ENCODE peak calls at places on chromosomes 16 and 17, in nine cellular contexts. K, A, G, P, J, T, D, Z and L are unnamed samples.

GRCh38 chr17:48522990-48523389 is 7.8 kb downstream of the HOXB1 start:
- DNase-seq in G (no peak), A (no peak), K (no peak), Z (peak), J (no peak), D (no peak), T (no peak), P (no peak), L (no peak)

GRCh38 chr17:30219833-30220232 is 15.7 kb downstream of the SLC6A4 start:
- DNase-seq in Z (no peak), K (no peak), D (no peak), T (no peak), A (no peak), G (no peak), P (no peak), J (no peak), L (no peak)

GRCh38 chr16:69513180-69513966 is 52.4 kb upstream of the NFAT5 start:
- DNase-seq in G (no peak), J (no peak), K (no peak), Z (no peak), T (no peak), D (no peak), A (no peak), P (no peak), L (no peak)

GRCh38 chr16:23030001-23030400 is 119.3 kb downstream of the USP31 start:
- DNase-seq in G (no peak), K (no peak), Z (no peak), J (no peak), P (no peak), T (no peak), A (no peak), D (no peak), L (no peak)

GRCh38 chr17:2412561-2413021 is 11.7 kb upstream of the MNT start:
- DNase-seq in A (no peak), J (no peak), P (peak), K (peak), T (peak), Z (peak), D (no peak), G (no peak), L (no peak)

GRCh38 chr17:67113481-67113880 is 69.1 kb downstream of the CACNG1 start:
- DNase-seq in P (no peak), J (no peak), D (no peak), T (no peak), A (no peak), K (no peak), Z (no peak), G (no peak), L (no peak)

GRCh38 chr16:27977966-27978365 is 85.5 kb downstream of the GSG1L start:
- DNase-seq in J (no peak), G (no peak), A (no peak), T (no peak), K (peak), P (peak), D (no peak), Z (no peak), L (no peak)

GRCh38 chr17:42315402-42316156 is 27.3 kb downstream of the STAT5A start:
- DNase-seq in P (no peak), G (no peak), K (no peak), J (no peak), D (no peak), Z (no peak), A (no peak), T (no peak), L (no peak)

GRCh38 chr16:15435216-15435864 is 952 bp downstream of the BMERB1 start:
- DNase-seq in T (no peak), G (no peak), Z (peak), J (no peak), A (no peak), D (no peak), P (no peak), K (peak), L (no peak)

GRCh38 chr17:15490634-15491261 is 23.3 kb upstream of the CDRT4 start:
- DNase-seq in G (no peak), Z (peak), J (no peak), D (peak), P (peak), T (no peak), A (no peak), K (peak), L (no peak)

GRCh38 chr16:7458144-7458543 is 125.5 kb downstream of the RBFOX1 start:
- DNase-seq in T (no peak), J (no peak), Z (no peak), D (no peak), A (no peak), G (no peak), P (no peak), K (no peak), L (no peak)

GRCh38 chr16:49352923-49353322 is 20.7 kb upstream of the C16orf78 start:
- DNase-seq in J (no peak), G (no peak), K (peak), Z (no peak), P (no peak), T (no peak), D (no peak), A (no peak), L (no peak)
- TF ChIP-seq CTCF in J (no peak), G (no peak), K (peak), Z (no peak), P (peak), T (peak), D (no peak), A (no peak), L (no peak)

GRCh38 chr17:65027305-65027704 is 29.2 kb downstream of the GNA13 start:
- DNase-seq in P (peak), D (no peak), Z (peak), G (no peak), J (peak), T (no peak), K (peak), A (no peak), L (no peak)
- TF ChIP-seq CTCF in P (peak), D (no peak), Z (peak), G (no peak), J (peak), T (peak), K (peak), A (peak), L (no peak)

GRCh38 chr17:58325976-58326468 is 2.6 kb downstream of the TSPOAP1 start:
- DNase-seq in D (no peak), P (no peak), J (no peak), T (no peak), Z (no peak), A (no peak), G (no peak), K (no peak), L (no peak)
- TF ChIP-seq CTCF in D (no peak), P (no peak), J (no peak), T (no peak), Z (no peak), A (no peak), G (no peak), K (no peak), L (no peak)

DNA sequence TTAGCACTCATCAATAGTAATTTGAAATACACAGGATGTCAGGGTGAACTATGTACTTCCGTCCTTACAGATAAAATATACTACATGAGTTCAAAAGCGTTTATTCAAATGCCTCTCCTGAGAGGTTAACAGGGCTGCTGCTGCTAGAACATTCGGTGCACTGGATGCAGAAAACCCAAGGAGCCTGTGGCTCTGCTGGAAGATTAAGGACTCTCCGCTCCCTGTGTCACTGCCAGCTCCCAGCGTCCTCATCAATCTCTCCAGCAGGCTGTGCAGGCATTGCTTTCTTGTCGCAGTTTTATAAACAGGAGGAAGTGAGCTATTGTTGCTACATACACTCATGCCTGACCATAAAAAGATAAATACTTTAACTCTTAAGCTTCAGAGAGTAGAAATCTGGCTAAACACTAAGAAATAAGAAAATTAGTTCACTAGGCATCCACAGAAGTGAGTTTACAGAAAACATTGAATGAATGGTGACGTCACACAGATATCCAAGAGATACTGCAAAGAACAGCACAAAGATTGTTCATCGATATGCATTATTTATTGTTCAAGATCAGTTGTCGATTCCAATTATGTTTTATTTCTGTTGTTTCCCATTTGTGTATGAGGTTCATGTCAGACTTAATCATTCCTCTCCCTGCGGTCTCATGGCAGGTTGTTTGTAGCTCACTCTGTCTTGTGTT is 128.0 kb upstream of the MON1B start:
- DNase-seq in G (no peak), Z (no peak), J (no peak), K (no peak), A (no peak), P (no peak), D (no peak), T (no peak), L (no peak)
- TF ChIP-seq CTCF in G (no peak), Z (no peak), J (no peak), K (no peak), A (no peak), P (no peak), D (no peak), T (no peak), L (no peak)

GRCh38 chr17:64180089-64180488 is 50.1 kb upstream of the ERN1 start:
- DNase-seq in D (no peak), P (peak), G (no peak), J (no peak), Z (peak), K (peak), A (no peak), T (no peak), L (no peak)
- TF ChIP-seq CTCF in D (no peak), P (peak), G (peak), J (no peak), Z (no peak), K (peak), A (no peak), T (peak), L (no peak)

DNA sequence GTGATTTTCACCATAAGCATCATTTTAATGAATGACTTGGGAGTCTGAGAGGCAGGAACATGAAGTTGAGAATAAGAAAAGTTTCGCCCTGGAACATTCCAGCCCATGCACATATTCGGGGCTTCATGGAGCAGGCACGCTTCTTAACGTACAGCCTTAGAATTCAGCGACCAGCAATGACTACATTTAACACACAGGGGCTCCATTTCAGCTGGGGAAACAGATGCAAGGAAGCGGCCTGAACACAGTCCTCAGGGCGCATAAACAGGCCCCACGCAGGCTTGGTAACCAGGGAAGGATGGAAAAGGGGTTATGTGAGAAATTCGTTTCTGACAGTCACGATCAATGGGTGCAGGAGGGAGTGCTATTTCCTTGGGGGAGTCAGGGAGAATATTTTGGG is 357.4 kb downstream of the SLC39A11 start:
- DNase-seq in A (no peak), Z (no peak), P (no peak), G (no peak), D (no peak), T (no peak), K (no peak), J (no peak), L (no peak)
- TF ChIP-seq CTCF in A (no peak), Z (no peak), P (no peak), G (no peak), D (no peak), T (no peak), K (no peak), J (no peak), L (no peak)